ENCODE peak calls at places on chromosomes 13 and 19, in nine cellular contexts. P is prostate gland, C is H1, Y is GM23338, B is HL-60, N is upper lobe of left lung, Q is stomach, W is breast epithelium, R is Panc1. X is an unnamed sample.

GRCh38 chr19:23283925-23284324 is 33.7 kb upstream of the ZNF724 start:
- DNase-seq in P (no peak), C (peak; percentile 54), Y (peak; percentile 88), B (no peak), N (no peak), Q (peak; percentile 50), W (peak; percentile 61), R (no peak), X (no peak)

GRCh38 chr13:48116808-48117207 is 21.9 kb upstream of the MED4 start:
- DNase-seq in P (no peak), C (no peak), Y (no peak), B (no peak), N (no peak), Q (no peak), W (no peak), R (no peak), X (no peak)

GRCh38 chr13:83895994-83896580 is 13.8 kb upstream of the SLITRK1 start:
- DNase-seq in P (no peak), C (no peak), Y (no peak), B (no peak), N (no peak), Q (no peak), W (no peak), R (no peak), X (no peak)

GRCh38 chr19:16417660-16418596 is 53.8 kb downstream of the EPS15L1 start:
- DNase-seq in P (peak; percentile 49), C (peak; percentile 72), Y (peak; percentile 88), B (peak; percentile 38), N (peak; percentile 87), Q (peak; percentile 75), W (peak; percentile 77), R (peak; percentile 15), X (no peak)

GRCh38 chr19:13044160-13044853 is 49.0 kb downstream of the NFIX start:
- DNase-seq in P (no peak), C (no peak), Y (no peak), B (no peak), N (no peak), Q (no peak), W (no peak), R (no peak), X (no peak)

GRCh38 chr19:16159655-16160054 is 13.7 kb downstream of the CIB3 start:
- DNase-seq in P (no peak), C (no peak), Y (no peak), B (no peak), N (no peak), Q (no peak), W (no peak), R (no peak), X (no peak)

GRCh38 chr19:47446534-47447469 is 24.9 kb downstream of the SLC8A2 start:
- DNase-seq in P (no peak), C (peak; percentile 79), Y (peak; percentile 97), B (no peak), N (peak; percentile 82), Q (peak; percentile 27), W (no peak), R (no peak), X (no peak)

GRCh38 chr13:95099541-95099940 is 201.7 kb downstream of the ABCC4 start:
- DNase-seq in P (no peak), C (no peak), Y (no peak), B (no peak), N (no peak), Q (peak; percentile 57), W (no peak), R (peak; percentile 68), X (no peak)

GRCh38 chr13:113472355-113473025 is 18.0 kb downstream of the DCUN1D2 start:
- DNase-seq in P (no peak), C (no peak), Y (no peak), B (no peak), N (no peak), Q (no peak), W (no peak), R (no peak), X (no peak)

GRCh38 chr19:46659151-46660007 is 1.6 kb downstream of the DACT3 start:
- DNase-seq in P (no peak), C (no peak), Y (peak; percentile 78), B (no peak), N (peak; percentile 75), Q (no peak), W (no peak), R (no peak), X (no peak)

GRCh38 chr19:49567722-49568454 is 12.5 kb downstream of the NOSIP start:
- DNase-seq in P (no peak), C (no peak), Y (no peak), B (no peak), N (no peak), Q (no peak), W (no peak), R (no peak), X (no peak)

GRCh38 chr13:53105477-53105876 is 76.9 kb downstream of the OLFM4 start:
- DNase-seq in P (no peak), C (no peak), Y (no peak), B (no peak), N (no peak), Q (no peak), W (no peak), R (no peak), X (no peak)

DNA sequence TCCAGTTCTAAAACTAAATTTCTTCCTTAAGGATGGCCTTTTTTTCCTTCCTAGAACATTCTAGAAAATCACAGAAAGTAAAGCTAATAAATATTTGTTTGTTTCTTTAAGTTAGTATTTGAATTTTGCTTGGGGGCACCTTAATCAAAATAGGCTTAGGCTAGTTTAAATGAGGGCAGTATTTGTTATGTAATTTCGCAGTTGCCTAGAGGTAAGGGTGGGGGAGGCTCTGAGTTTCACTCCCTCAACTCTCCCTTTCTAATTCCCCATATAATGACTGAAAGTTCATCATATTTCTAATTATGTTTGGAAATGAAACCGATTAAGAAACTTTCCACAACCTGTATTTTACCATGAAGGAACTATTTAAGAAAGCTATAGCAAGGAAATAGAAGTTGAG is 40.6 kb downstream of the PCDH17 start:
- DNase-seq in P (no peak), C (no peak), Y (peak; percentile 17), B (no peak), N (no peak), Q (no peak), W (no peak), R (no peak), X (no peak)
- TF ChIP-seq POLR2AphosphoS5 in P (no peak), C (no peak), Y (no peak), B (no peak), N (no peak), Q (no peak), W (no peak), R (no peak), X (no peak)

DNA sequence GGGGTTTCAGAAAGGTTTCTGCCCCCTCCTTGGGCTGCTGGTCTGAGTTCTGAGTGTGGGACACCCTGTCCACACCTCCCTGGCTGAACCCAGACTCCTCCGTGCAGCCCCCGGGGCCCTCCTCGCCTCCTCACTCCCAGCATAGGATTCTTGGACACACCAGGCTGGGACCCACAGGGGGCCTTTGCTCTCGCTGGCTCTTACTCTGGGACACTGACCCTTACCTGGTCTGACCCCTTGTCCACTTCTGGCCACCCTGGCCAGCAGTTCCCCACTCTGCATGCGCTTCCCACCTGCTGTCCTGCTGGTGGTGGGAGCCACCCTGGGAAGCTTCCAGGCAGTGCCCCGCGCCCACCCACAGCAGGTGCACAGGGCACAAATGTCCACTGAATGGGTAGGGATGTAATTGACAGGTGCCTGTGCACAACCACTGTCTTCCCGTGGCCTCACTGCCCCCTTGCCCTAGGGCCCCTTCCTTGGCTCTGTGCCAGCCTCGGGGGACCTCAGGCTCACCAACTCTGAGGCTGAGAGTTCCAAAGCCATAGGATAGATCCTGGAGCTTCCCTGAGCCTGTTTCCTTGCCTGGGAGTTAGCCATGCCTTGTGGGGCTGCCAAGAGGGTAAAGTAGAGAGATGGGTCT is 7.0 kb upstream of the SLC25A42 start:
- DNase-seq in P (no peak), C (no peak), Y (no peak), B (no peak), N (peak; percentile 60), Q (no peak), W (no peak), R (no peak), X (no peak)
- H3K4me3 ChIP-seq in P (no peak overlapping the region), C (no peak overlapping the region), Y (no peak overlapping the region), B (no peak overlapping the region), N (no peak overlapping the region), Q (no peak overlapping the region), W (no peak overlapping the region), R (no peak overlapping the region), X (no peak overlapping the region)

DNA sequence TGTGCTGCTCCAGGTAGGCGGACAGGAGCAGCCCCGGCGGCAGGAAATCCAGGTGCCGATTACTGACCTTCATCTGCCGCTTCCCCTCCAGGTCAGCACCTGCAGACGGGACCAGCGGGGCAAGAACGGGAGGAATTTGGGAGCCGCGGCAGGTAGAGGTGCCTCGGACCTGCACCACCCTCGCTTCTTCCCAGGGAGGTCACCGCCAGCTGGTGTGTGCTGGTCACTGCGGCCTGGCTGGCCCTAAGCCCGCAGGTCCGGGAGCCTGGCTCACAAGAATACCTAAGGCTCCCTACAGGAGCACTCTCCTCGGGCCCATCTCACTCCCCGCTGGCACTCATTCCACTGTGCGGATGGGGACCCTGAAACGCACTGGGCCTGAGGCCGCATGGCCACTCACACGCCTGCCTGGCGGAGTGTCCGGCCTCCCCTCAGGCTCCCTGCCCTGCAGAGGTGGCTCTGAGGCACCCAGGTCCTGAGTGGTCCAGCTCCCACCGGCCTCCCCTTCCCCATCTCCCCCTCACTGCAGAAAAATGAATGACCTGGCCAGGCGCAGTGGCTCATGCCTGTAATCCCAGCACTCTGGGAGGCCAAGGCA is 4.3 kb downstream of the RNU6-9 start:
- DNase-seq in P (no peak), C (no peak), Y (peak; percentile 79), B (no peak), N (peak; percentile 77), Q (no peak), W (no peak), R (no peak), X (no peak)
- TF ChIP-seq POLR2AphosphoS5 in P (no peak), C (no peak), Y (no peak), B (no peak), N (no peak), Q (no peak), W (no peak), R (no peak), X (no peak)

GRCh38 chr13:40665061-40665753 is 1.2 kb downstream of the FOXO1 start:
- DNase-seq in P (peak; percentile 30), C (no peak), Y (peak; percentile 47), B (no peak), N (peak; percentile 91), Q (peak; percentile 40), W (no peak), R (no peak), X (no peak)
- H3K4me3 ChIP-seq in P (peak overlapping the region; percentile 89), C (peak overlapping the region; percentile 84), Y (peak overlapping the region; percentile 86), B (peak overlapping the region; percentile 37), N (peak overlapping the region; percentile 77), Q (peak overlapping the region; percentile 89), W (peak overlapping the region; percentile 99), R (peak overlapping the region; percentile 58), X (peak overlapping the region; percentile 98)

GRCh38 chr13:30108913-30109237 is 198.5 kb downstream of the KATNAL1 start:
- DNase-seq in P (peak; percentile 87), C (no peak), Y (no peak), B (no peak), N (peak; percentile 56), Q (peak; percentile 92), W (peak; percentile 67), R (no peak), X (no peak)
- TF ChIP-seq POLR2AphosphoS5 in P (peak; percentile 85), C (no peak), Y (no peak), B (no peak), N (peak; percentile 46), Q (no peak), W (no peak), R (no peak), X (no peak)

X was measured in SK-N-MC.